ENCODE peak calls at places on chromosome 9, in four cellular contexts. H is IMR-90, O is mesendoderm, W is mesenchymal stem cell. C is an unnamed sample.
A peak's percentile ranks its signal among the peaks of the same experiment; 100 is the strongest.

GRCh38 chr9:111924281-111924680 is 27.7 kb downstream of the UGCG start:
- DNase-seq in W (peak; percentile 46), H (no peak), O (no peak), C (no peak)

GRCh38 chr9:87713278-87713989 is 12.5 kb upstream of the CTSL start:
- DNase-seq in W (peak; percentile 100), O (peak; percentile 66), H (peak; percentile 99), C (no peak)

GRCh38 chr9:71627537-71627936 is 140.8 kb downstream of the CEMIP2 start:
- DNase-seq in W (no peak), H (no peak), O (no peak), C (no peak)

GRCh38 chr9:95143591-95144561 is 173.6 kb downstream of the FANCC start:
- DNase-seq in W (peak; percentile 43), O (no peak), H (peak; percentile 86), C (no peak)

GRCh38 chr9:97475079-97475478 is 26.4 kb upstream of the TMOD1 start:
- DNase-seq in W (peak; percentile 96), H (peak; percentile 89), O (no peak), C (no peak)

GRCh38 chr9:97907632-97908031 is 14.7 kb downstream of the TRMO start:
- DNase-seq in W (no peak), H (no peak), O (no peak), C (no peak)

GRCh38 chr9:82490019-82490499 is 501.5 kb downstream of the SPATA31D1 start:
- DNase-seq in H (peak; percentile 74), O (peak; percentile 72), W (peak; percentile 16), C (no peak)

GRCh38 chr9:85262333-85262732 is 479.4 kb downstream of the AGTPBP1 start:
- DNase-seq in H (no peak), O (no peak), W (peak; percentile 54), C (no peak)

GRCh38 chr9:71793386-71794105 is 25.2 kb upstream of the CEMIP2 start:
- DNase-seq in H (peak; percentile 50), W (peak; percentile 41), O (peak; percentile 95), C (no peak)

GRCh38 chr9:35914307-35914807 is 5.1 kb downstream of the SPAAR start:
- DNase-seq in H (peak; percentile 47), O (peak; percentile 88), W (peak; percentile 46), C (no peak)

GRCh38 chr9:37950561-37950960 is 46.6 kb upstream of the SLC25A51 start:
- DNase-seq in W (no peak), H (no peak), O (no peak), C (no peak)

GRCh38 chr9:109476781-109477268 is 21.3 kb downstream of the PTPN3 start:
- DNase-seq in H (no peak), W (no peak), O (no peak), C (no peak)

GRCh38 chr9:136445799-136446198 is 6.2 kb upstream of the INPP5E start:
- DNase-seq in W (no peak), H (no peak), O (no peak), C (no peak)

GRCh38 chr9:136960212-136960937 is 8.3 kb downstream of the LCN12 start:
- DNase-seq in O (no peak), W (no peak), H (no peak), C (no peak)

GRCh38 chr9:129446828-129447550 is 173.9 kb downstream of the C9orf50 start:
- DNase-seq in O (no peak), W (no peak), H (no peak), C (no peak)

DNA sequence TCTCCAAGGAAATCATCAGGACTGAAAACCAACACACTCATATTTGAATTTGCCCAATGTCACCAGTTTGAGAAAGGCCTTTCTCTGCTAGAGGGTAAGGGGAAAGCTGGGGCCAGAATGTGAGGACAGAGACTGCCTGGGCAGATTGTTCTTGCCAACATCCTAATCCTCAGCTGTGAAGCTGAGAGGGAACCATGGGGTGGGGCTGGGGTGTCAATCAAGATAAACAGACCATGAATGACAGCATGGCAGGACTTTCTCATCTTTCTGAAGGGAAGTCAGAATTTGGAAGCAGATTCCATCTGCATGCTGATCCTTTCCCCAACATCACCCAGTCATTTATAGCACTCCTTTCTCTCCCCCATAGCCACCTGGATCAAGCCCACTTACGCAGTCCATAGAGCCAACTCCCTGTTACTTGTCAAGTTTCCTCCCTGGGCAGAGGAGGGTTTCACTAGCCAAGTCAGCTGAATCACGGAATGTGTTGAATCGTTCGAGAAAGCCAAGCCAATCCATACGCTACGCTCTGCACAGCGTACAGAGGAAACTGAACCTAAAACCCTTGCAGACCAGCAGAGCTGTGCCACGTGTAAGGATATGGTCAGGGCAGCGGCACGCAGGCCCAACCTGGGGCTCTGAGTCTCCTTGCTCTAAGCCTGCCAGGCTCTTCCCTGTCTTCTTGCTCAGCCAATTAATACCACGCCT is 14.9 kb downstream of the GLDC start:
- DNase-seq in W (no peak), H (no peak), O (no peak), C (no peak)
- H3K18ac ChIP-seq in W (no peak overlapping the region), H (no peak overlapping the region), O (no peak overlapping the region), C (peak overlapping the region; percentile 38)

GRCh38 chr9:14508884-14509283 is 184.3 kb downstream of the ZDHHC21 start:
- DNase-seq in W (no peak), O (no peak), H (no peak), C (no peak)
- H3K18ac ChIP-seq in W (no peak overlapping the region), O (no peak overlapping the region), H (no peak overlapping the region), C (no peak overlapping the region)

DNA sequence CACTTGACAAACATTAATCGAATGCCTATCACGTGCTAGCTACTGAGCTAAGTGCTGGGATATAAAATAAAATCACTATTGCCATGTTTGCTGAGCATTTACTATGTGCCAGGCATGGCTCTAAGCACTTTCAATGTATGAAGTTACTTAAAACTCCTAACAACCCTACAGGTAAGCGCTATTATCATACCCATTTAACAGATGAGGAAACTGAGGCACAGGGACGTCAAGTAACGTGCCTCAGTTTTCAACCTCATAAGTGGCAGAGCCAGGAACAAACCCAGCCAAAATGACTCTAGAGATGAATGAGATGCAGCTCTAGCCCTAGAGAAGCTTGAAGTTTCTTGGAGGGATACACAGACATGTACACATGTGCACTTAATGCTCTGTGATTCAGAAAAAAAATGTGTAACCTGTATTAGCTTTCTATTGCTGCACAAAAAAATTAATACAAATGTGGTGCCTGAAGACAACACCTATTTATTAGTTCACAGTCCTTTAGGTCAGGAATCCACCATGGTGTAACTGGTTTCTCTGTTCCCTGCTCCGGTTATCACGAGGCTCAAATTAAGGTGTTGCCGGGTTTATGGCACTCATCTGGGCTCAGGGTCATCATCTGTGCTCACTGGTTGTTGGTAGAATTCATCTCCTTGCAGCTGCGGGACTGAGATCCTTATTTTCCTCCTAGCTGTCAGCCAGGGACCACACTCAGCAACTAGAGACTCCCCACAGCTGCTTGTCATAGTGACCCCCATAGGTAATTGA is 33.7 kb downstream of the TTLL11 start:
- DNase-seq in H (no peak), W (no peak), O (no peak), C (no peak)
- H3K18ac ChIP-seq in H (no peak overlapping the region), W (no peak overlapping the region), O (no peak overlapping the region), C (no peak overlapping the region)

GRCh38 chr9:3954950-3955670 is 344.8 kb downstream of the GLIS3 start:
- DNase-seq in H (peak; percentile 55), O (peak; percentile 40), W (peak; percentile 89), C (no peak)
- H3K18ac ChIP-seq in H (peak overlapping the region; percentile 83), O (peak overlapping the region; percentile 61), W (peak overlapping the region; percentile 40), C (no peak overlapping the region)

DNA sequence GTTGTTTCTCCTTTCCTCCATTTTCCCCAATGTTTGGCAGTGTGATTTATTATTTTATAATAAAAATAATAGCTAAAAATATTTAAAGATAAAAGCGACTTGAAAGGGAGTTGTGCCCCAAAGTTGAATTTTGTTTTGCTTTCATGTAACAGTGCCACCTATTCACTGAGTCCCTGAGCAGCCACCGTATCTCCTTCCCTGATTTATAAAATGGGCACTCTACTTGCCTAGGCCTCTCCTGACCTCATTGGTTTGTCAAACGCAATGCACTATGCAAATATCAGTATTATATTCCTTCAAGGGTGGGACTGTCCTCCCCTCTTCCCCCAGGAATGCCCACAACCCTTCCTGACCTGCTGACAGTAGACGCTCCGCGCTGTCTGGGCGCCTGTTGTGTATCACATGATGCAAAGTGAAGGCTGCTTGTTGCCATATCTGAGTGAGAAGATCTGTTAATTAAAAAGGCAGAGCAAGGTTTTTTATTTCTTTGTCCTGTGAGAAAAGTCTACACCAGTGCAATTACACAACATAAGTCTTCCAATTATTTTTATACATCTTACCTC is 81.4 kb downstream of the TTC39B start:
- DNase-seq in H (no peak), W (no peak), O (no peak), C (no peak)
- H3K18ac ChIP-seq in H (no peak overlapping the region), W (no peak overlapping the region), O (no peak overlapping the region), C (no peak overlapping the region)

DNA sequence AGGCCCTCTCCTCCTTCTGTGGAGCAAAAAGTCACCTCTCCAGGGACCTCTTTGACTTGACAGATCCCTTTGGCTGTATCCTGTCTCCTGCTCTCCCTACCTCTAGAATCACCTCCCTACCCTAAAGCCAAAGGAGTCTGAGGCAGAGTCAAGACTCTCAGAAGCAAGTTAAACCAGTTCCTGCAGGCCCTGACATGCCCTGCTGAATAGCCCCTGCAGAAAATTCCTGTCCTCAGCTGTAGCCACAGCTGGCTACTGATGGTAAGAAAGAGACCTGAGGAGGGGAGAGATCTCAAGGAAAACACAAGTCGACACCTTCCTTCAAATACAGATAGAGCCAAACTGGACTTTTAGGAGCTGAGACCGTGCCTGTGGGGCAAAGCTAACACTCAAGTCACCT is 23.7 kb upstream of the UBAP2 start:
- DNase-seq in H (no peak), W (no peak), O (peak; percentile 77), C (no peak)
- H3K18ac ChIP-seq in H (peak overlapping the region; percentile 80), W (no peak overlapping the region), O (no peak overlapping the region), C (peak overlapping the region; percentile 34)

GRCh38 chr9:88802533-88802932 is 188.7 kb upstream of the S1PR3 start:
- DNase-seq in W (no peak), O (no peak), H (no peak), C (no peak)

GRCh38 chr9:88796947-88797346 is 194.3 kb upstream of the S1PR3 start:
- DNase-seq in O (no peak), H (no peak), W (no peak), C (no peak)

GRCh38 chr9:88798476-88798875 is 192.8 kb upstream of the S1PR3 start:
- DNase-seq in H (no peak), O (no peak), W (no peak), C (no peak)

GRCh38 chr9:88801214-88801796 is 190.0 kb upstream of the S1PR3 start:
- DNase-seq in W (no peak), O (no peak), H (no peak), C (no peak)

DNA sequence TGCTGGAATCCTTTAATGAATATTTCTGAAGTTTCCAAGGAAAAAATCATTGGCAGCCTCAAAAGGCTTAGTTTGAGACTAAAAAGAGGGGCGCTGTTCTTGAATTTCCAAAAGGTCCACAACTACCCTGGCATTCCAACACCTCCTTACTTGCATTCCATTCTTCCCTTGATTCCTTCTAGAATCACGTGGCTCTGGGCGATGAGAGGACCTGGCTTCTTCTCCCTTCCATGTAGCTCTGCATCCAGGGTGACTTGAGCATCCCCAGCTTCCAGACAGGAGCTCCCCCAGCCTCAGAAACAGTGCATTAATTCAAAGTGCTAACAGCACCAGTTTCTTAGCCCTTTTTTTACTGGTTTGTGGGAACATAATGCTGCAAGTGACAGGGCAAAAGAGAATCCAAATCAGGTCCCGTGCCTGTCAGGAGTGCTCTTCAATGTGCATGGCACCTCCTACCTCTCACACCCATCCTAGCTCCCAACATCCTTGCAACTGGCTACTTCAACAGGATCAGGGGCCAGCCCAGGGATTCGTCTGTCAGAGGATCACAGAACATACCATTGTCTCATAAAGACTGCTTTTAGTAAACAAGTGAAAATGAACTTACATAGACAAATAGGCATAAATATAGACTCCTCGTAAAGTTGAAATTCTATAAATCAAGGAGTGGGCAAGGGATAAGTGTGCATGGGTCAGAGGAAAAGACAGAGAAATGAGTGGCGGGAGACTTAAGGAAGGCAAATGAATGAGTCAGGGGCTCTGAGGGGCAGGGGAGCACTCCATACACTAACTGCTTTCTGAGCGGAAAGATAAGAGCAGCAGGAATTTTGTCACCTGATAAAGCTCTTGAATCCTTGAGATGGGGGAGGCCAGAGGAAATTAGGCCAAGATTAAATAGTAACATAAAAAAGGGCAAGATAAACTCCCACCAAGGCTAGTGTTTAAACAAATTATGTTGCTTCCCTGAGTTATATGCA is 191.3 kb upstream of the S1PR3 start:
- DNase-seq in W (no peak), O (peak; percentile 97), H (no peak), C (no peak)
- H3K18ac ChIP-seq in W (no peak overlapping the region), O (no peak overlapping the region), H (peak overlapping the region; percentile 18), C (no peak overlapping the region)